ENCODE peak calls at places on chromosomes 4 and X, in five cellular contexts. C is colonic mucosa, G is upper lobe of right lung, P is mammary epithelial cell, H is tibial artery. Q is an unnamed sample.
A peak's percentile ranks its signal among the peaks of the same experiment; 100 is the strongest.

GRCh38 chr4:150411527-150411926 is 170.4 kb upstream of the MAB21L2 start:
- DNase-seq in C (no peak), G (no peak), P (no peak), H (no peak), Q (no peak)

GRCh38 chr4:7766086-7766485 is 173.6 kb downstream of the AFAP1 start:
- DNase-seq in C (no peak), G (no peak), P (no peak), H (peak; percentile 48), Q (no peak)

GRCh38 chrX:150587585-150588503 is 19.4 kb downstream of the MTM1 start:
- DNase-seq in C (peak; percentile 51), G (no peak), P (no peak), H (no peak), Q (no peak)

GRCh38 chr4:48109413-48110263 is 24.4 kb downstream of the TXK start:
- DNase-seq in C (peak; percentile 28), G (no peak), P (peak; percentile 54), H (no peak), Q (no peak)

GRCh38 chr4:24659241-24659961 is 75.0 kb upstream of the DHX15 start:
- DNase-seq in C (peak; percentile 41), G (no peak), P (no peak), H (no peak), Q (no peak)

GRCh38 chrX:34365482-34365881 is 233.4 kb upstream of the FAM47A start:
- DNase-seq in C (no peak), G (no peak), P (peak; percentile 17), H (no peak), Q (no peak)

GRCh38 chr4:104649631-104650030 is 154.9 kb upstream of the CXXC4 start:
- DNase-seq in C (no peak), G (no peak), P (no peak), H (no peak), Q (no peak)

GRCh38 chr4:156865391-156865790 is 106.2 kb downstream of the PDGFC start:
- DNase-seq in C (no peak), G (no peak), P (no peak), H (no peak), Q (no peak)

GRCh38 chrX:23694606-23695005 is 27.3 kb downstream of the PRDX4 start:
- DNase-seq in C (peak; percentile 52), G (no peak), P (peak; percentile 30), H (no peak), Q (peak; percentile 82)

GRCh38 chrX:101906136-101906796 is 25.6 kb downstream of the ZMAT1 start:
- DNase-seq in C (no peak), G (no peak), P (no peak), H (no peak), Q (no peak)

GRCh38 chr4:87506974-87507701 is 22.0 kb downstream of the SPARCL1 start:
- DNase-seq in C (no peak), G (no peak), P (peak; percentile 83), H (no peak), Q (no peak)

GRCh38 chrX:139106111-139106510 is 394.6 kb upstream of the FGF13 start:
- DNase-seq in C (no peak), G (no peak), P (peak; percentile 35), H (no peak), Q (no peak)

GRCh38 chrX:117610806-117611205 is 505.8 kb downstream of the KLHL13 start:
- DNase-seq in C (no peak), G (no peak), P (no peak), H (no peak), Q (no peak)

GRCh38 chr4:98682719-98683118 is 24.3 kb upstream of the TSPAN5 start:
- DNase-seq in C (no peak), G (no peak), P (no peak), H (no peak), Q (no peak)

GRCh38 chrX:140766024-140766611 is 56.6 kb downstream of the LINC00632 start:
- DNase-seq in C (peak; percentile 32), G (peak; percentile 60), P (peak; percentile 13), H (peak; percentile 68), Q (peak; percentile 61)

GRCh38 chrX:23838953-23839352 is 56.0 kb downstream of the SAT1 start:
- DNase-seq in C (no peak), G (no peak), P (no peak), H (no peak), Q (no peak)

GRCh38 chrX:43618376-43619205 is 37.5 kb upstream of the MAOA start:
- DNase-seq in C (peak; percentile 45), G (no peak), P (no peak), H (no peak), Q (no peak)

GRCh38 chrX:34813618-34814017 is 129.0 kb upstream of the FAM47B start:
- DNase-seq in C (no peak), G (no peak), P (peak; percentile 9), H (no peak), Q (no peak)

GRCh38 chr4:123421227-123421941 is 24.8 kb downstream of the SPRY1 start:
- DNase-seq in C (no peak), G (no peak), P (no peak), H (no peak), Q (no peak)

GRCh38 chr4:22661443-22661842 is 31.3 kb upstream of the GBA3 start:
- DNase-seq in C (no peak), G (no peak), P (peak; percentile 14), H (no peak), Q (no peak)

GRCh38 chr4:98584265-98584664 is 74.1 kb downstream of the TSPAN5 start:
- DNase-seq in C (no peak), G (no peak), P (peak; percentile 37), H (no peak), Q (no peak)

GRCh38 chr4:174554329-174554728 is 32.0 kb upstream of the HPGD start:
- DNase-seq in C (no peak), G (no peak), P (peak; percentile 32), H (no peak), Q (no peak)

GRCh38 chrX:110964761-110965160 is 131.2 kb upstream of the PAK3 start:
- DNase-seq in C (no peak), G (no peak), P (no peak), H (no peak), Q (no peak)

GRCh38 chr4:42397256-42397634 is at the start of gene SHISA3:
- DNase-seq in C (peak; percentile 25), G (no peak), P (no peak), H (no peak), Q (no peak)

GRCh38 chr4:138686078-138686477 is 329.5 kb upstream of the NOCT start:
- DNase-seq in C (no peak), G (no peak), P (no peak), H (no peak), Q (peak; percentile 69)

GRCh38 chr4:156766846-156767245 is 204.8 kb downstream of the PDGFC start:
- DNase-seq in C (no peak), G (no peak), P (no peak), H (no peak), Q (no peak)

GRCh38 chr4:94406668-94407437 is 44.9 kb upstream of the PDLIM5 start:
- DNase-seq in C (peak; percentile 79), G (no peak), P (peak; percentile 59), H (peak; percentile 82), Q (peak; percentile 89)

GRCh38 chrX:43860646-43861370 is 21.4 kb downstream of the MAOB start:
- DNase-seq in C (no peak), G (no peak), P (peak; percentile 51), H (no peak), Q (no peak)

GRCh38 chrX:130393451-130394074 is 8.1 kb upstream of the GPR119 start:
- DNase-seq in C (peak; percentile 25), G (no peak), P (peak; percentile 28), H (no peak), Q (no peak)

GRCh38 chr4:106368678-106369077 is at the start of gene GIMD1:
- DNase-seq in C (no peak), G (no peak), P (no peak), H (no peak), Q (no peak)

GRCh38 chr4:56668267-56668666 is 12.8 kb downstream of the HOPX start:
- DNase-seq in C (no peak), G (no peak), P (no peak), H (no peak), Q (no peak)

GRCh38 chr4:56658410-56659003 is 22.6 kb downstream of the HOPX start:
- DNase-seq in C (no peak), G (no peak), P (peak; percentile 47), H (no peak), Q (no peak)

GRCh38 chr4:56666279-56666678 is 14.8 kb downstream of the HOPX start:
- DNase-seq in C (no peak), G (no peak), P (no peak), H (no peak), Q (no peak)

GRCh38 chr4:56657818-56658217 is 23.3 kb downstream of the HOPX start:
- DNase-seq in C (no peak), G (no peak), P (no peak), H (no peak), Q (no peak)

DNA sequence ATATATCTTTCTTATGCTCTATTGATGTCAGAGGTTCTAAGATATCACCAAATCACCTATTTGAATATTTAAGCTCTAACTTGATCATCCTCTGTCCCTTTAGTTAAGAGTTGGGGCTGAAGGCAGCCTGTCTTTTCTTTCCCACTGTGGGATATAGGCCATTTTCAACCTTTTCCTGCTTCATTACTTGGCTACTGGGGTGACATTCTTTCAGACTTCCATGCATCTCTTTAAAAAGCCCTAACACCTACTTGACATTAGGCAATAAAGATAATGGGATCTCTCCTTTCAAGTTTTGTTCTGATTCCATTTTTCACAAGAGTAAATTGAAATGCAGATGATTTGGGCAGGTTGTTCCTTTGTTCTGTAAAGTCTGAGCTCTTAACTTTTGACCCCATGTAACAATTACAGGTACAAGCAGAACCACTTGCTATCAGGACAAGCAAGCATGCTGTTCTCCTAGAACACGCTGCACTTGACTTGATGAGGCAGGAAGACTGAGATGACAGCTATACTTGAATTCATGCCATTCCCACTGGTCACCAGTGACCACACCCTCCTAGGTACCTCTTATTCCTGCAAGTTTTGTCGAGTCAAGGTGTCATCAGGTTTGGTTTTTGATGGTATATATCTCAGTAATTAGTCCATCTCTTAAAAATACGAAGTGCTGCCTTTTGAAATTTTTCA is 18.2 kb downstream of the HOPX start:
- DNase-seq in C (no peak), G (no peak), P (no peak), H (no peak), Q (no peak)
- H3K9me3 ChIP-seq in C (no peaks in the 10 kb centered on the region), G (no peaks in the 10 kb centered on the region), P (no peaks in the 10 kb centered on the region), H (no peaks in the 10 kb centered on the region), Q (no peaks in the 10 kb centered on the region)

GRCh38 chr4:83358410-83358809 is 23.8 kb upstream of the HPSE start:
- DNase-seq in C (no peak), G (no peak), P (peak; percentile 50), H (no peak), Q (no peak)
- H3K9me3 ChIP-seq in C (no peaks in the 10 kb centered on the region), G (no peaks in the 10 kb centered on the region), P (no peaks in the 10 kb centered on the region), H (no peaks in the 10 kb centered on the region), Q (no peaks in the 10 kb centered on the region)

GRCh38 chr4:107444-108429 is 16.6 kb upstream of the ZNF718 start:
- DNase-seq in C (no peak), G (no peak), P (no peak), H (no peak), Q (no peak)

GRCh38 chr4:113732-114131 is 10.6 kb upstream of the ZNF718 start:
- DNase-seq in C (no peak), G (no peak), P (no peak), H (no peak), Q (no peak)

GRCh38 chr4:114151-114550 is 10.2 kb upstream of the ZNF718 start:
- DNase-seq in C (no peak), G (no peak), P (peak; percentile 40), H (no peak), Q (no peak)

GRCh38 chr4:116499-116898 is 7.8 kb upstream of the ZNF718 start:
- DNase-seq in C (no peak), G (no peak), P (no peak), H (no peak), Q (no peak)

GRCh38 chr4:112771-113170 is 11.5 kb upstream of the ZNF718 start:
- DNase-seq in C (no peak), G (no peak), P (no peak), H (no peak), Q (no peak)
- H3K9me3 ChIP-seq in C (no peaks in the 10 kb centered on the region), G (no peaks in the 10 kb centered on the region), P (peaks cover 29% of the 10 kb centered on the region), H (peaks cover 2% of the 10 kb centered on the region), Q (no peaks in the 10 kb centered on the region)

GRCh38 chr4:159002950-159003349 is 99.9 kb upstream of the RAPGEF2 start:
- DNase-seq in C (peak; percentile 41), G (no peak), P (peak; percentile 32), H (no peak), Q (no peak)
- H3K9me3 ChIP-seq in C (no peaks in the 10 kb centered on the region), G (no peaks in the 10 kb centered on the region), P (no peaks in the 10 kb centered on the region), H (no peaks in the 10 kb centered on the region), Q (no peaks in the 10 kb centered on the region)

Q was measured in sigmoid colon.